ENCODE peak calls at places on chromosomes 2 and 18, in eight cellular contexts. B is H9; X is spleen; G is stimulated activated CD4-positive, alpha-beta T cell treated with anti-CD3 and anti-CD28 coated beads, Interleukin-15, amount 100 ng/mL, for 24 hours; W is HS-27A; N is effector CD4-positive, alpha-beta T cell; I is endothelial cell; C is fibroblast of mammary gland. E is an unnamed sample.

GRCh38 chr2:219124379-219125110 is 36.1 kb downstream of the NHEJ1 start:
- DNase-seq in B (no peak), X (no peak), G (peak; percentile 10), W (no peak), N (no peak), I (no peak), C (peak; percentile 84), E (no peak)

GRCh38 chr2:232363784-232364615 is 14.6 kb upstream of the ALPP start:
- DNase-seq in B (no peak), X (peak; percentile 74), G (no peak), W (no peak), N (no peak), I (no peak), C (no peak), E (peak; percentile 60)

GRCh38 chr2:217517402-217517801 is 485.4 kb downstream of the TNS1 start:
- DNase-seq in B (no peak), X (no peak), G (no peak), W (no peak), N (no peak), I (no peak), C (no peak), E (no peak)

GRCh38 chr2:226215902-226216503 is 583.6 kb downstream of the IRS1 start:
- DNase-seq in B (peak; percentile 86), X (no peak), G (peak; percentile 63), W (peak; percentile 36), N (peak; percentile 27), I (peak; percentile 83), C (peak; percentile 56), E (peak; percentile 77)

GRCh38 chr18:10051877-10052631 is 138.2 kb downstream of the VAPA start:
- DNase-seq in B (no peak), X (no peak), G (no peak), W (no peak), N (no peak), I (no peak), C (peak; percentile 90), E (no peak)

GRCh38 chr2:62099050-62099449 is 96.9 kb upstream of the B3GNT2 start:
- DNase-seq in B (no peak), X (no peak), G (no peak), W (no peak), N (no peak), I (no peak), C (no peak), E (no peak)

GRCh38 chr2:204234879-204235278 is 298.3 kb downstream of the ICOS start:
- DNase-seq in B (no peak), X (no peak), G (no peak), W (no peak), N (no peak), I (no peak), C (peak; percentile 36), E (no peak)

GRCh38 chr2:38181802-38182517 is 106.0 kb upstream of the CYP1B1 start:
- DNase-seq in B (no peak), X (no peak), G (no peak), W (no peak), N (no peak), I (no peak), C (no peak), E (no peak)

GRCh38 chr18:48201337-48201705 is 207.9 kb downstream of the ZBTB7C start:
- DNase-seq in B (no peak), X (no peak), G (no peak), W (no peak), N (no peak), I (no peak), C (no peak), E (no peak)

GRCh38 chr2:129748653-129749052 is 230.8 kb upstream of the RAB6C start:
- DNase-seq in B (peak; percentile 58), X (peak; percentile 41), G (no peak), W (no peak), N (no peak), I (no peak), C (no peak), E (no peak)

GRCh38 chr18:34493099-34493544 is 217.0 kb upstream of the DTNA start:
- DNase-seq in B (peak; percentile 81), X (peak; percentile 79), G (peak; percentile 26), W (peak; percentile 27), N (no peak), I (peak; percentile 71), C (peak; percentile 71), E (peak; percentile 33)

GRCh38 chr2:42581257-42581656 is 12.8 kb downstream of the MTA3 start:
- DNase-seq in B (no peak), X (no peak), G (no peak), W (no peak), N (no peak), I (no peak), C (no peak), E (no peak)

GRCh38 chr2:29725610-29726009 is 195.8 kb downstream of the ALK start:
- DNase-seq in B (no peak), X (no peak), G (no peak), W (no peak), N (no peak), I (no peak), C (no peak), E (no peak)

GRCh38 chr2:27636766-27637165 is 7.9 kb downstream of the GPN1 start:
- DNase-seq in B (no peak), X (no peak), G (no peak), W (no peak), N (no peak), I (no peak), C (peak; percentile 59), E (no peak)

GRCh38 chr2:66537001-66537400 is 102.1 kb downstream of the MEIS1 start:
- DNase-seq in B (no peak), X (no peak), G (no peak), W (no peak), N (no peak), I (no peak), C (no peak), E (no peak)

GRCh38 chr2:144770616-144771230 is 250.8 kb upstream of the ZEB2 start:
- DNase-seq in B (no peak), X (no peak), G (no peak), W (no peak), N (no peak), I (no peak), C (no peak), E (no peak)

GRCh38 chr18:413263-413662 is 87.2 kb downstream of the COLEC12 start:
- DNase-seq in B (no peak), X (no peak), G (no peak), W (no peak), N (no peak), I (no peak), C (peak; percentile 64), E (no peak)

GRCh38 chr18:77635441-77635840 is 385.8 kb downstream of the GALR1 start:
- DNase-seq in B (no peak), X (no peak), G (no peak), W (no peak), N (no peak), I (no peak), C (peak; percentile 69), E (no peak)

E was measured in activated naive CD4-positive, alpha-beta T cell treated with anti-CD3 and anti-CD28 coated beads, Interleukin-2, amount 10 ng/mL, durations not matched to agents 7 days and 5 days.